ENCODE peak calls at places on chromosomes 2 and 18, in nine cellular contexts. T, J, N, V, C, M, A, Y and G are unnamed samples.

GRCh38 chr18:26460449-26461091 is 87.8 kb downstream of the KCTD1 start:
- DNase-seq in T (peak), J (no peak), N (no peak), V (no peak), C (no peak), M (no peak), A (no peak), Y (peak), G (peak)

GRCh38 chr2:169490834-169491233 is 11.5 kb downstream of the BBS5 start:
- DNase-seq in T (no peak), J (no peak), N (no peak), V (no peak), C (no peak), M (no peak), A (no peak), Y (no peak), G (no peak)

GRCh38 chr18:32730620-32731021 is 42.2 kb downstream of the KLHL14 start:
- DNase-seq in T (peak), J (no peak), N (no peak), V (no peak), C (no peak), M (no peak), A (peak), Y (no peak), G (peak)

GRCh38 chr2:9417725-9418124 is 5.6 kb downstream of the ITGB1BP1 start:
- DNase-seq in T (no peak), J (no peak), N (no peak), V (no peak), C (no peak), M (no peak), A (no peak), Y (no peak), G (no peak)

GRCh38 chr18:13279181-13280065 is 60.9 kb downstream of the LDLRAD4 start:
- DNase-seq in T (no peak), J (no peak), N (no peak), V (no peak), C (no peak), M (peak), A (peak), Y (no peak), G (no peak)

GRCh38 chr2:171163261-171163660 is 2.6 kb upstream of the TLK1 start:
- DNase-seq in T (peak), J (no peak), N (no peak), V (no peak), C (no peak), M (no peak), A (no peak), Y (no peak), G (no peak)

GRCh38 chr2:64063454-64063853 is 44.2 kb upstream of the VPS54 start:
- DNase-seq in T (no peak), J (no peak), N (no peak), V (no peak), C (no peak), M (no peak), A (no peak), Y (no peak), G (no peak)

GRCh38 chr2:30127016-30127893 is 19.6 kb upstream of the YPEL5 start:
- DNase-seq in T (no peak), J (no peak), N (no peak), V (no peak), C (no peak), M (no peak), A (no peak), Y (peak), G (no peak)

GRCh38 chr2:3094999-3095958 is 282.3 kb downstream of the EIPR1 start:
- DNase-seq in T (no peak), J (no peak), N (no peak), V (no peak), C (peak), M (peak), A (no peak), Y (no peak), G (no peak)

GRCh38 chr2:159153063-159153462 is 133.4 kb downstream of the WDSUB1 start:
- DNase-seq in T (no peak), J (no peak), N (no peak), V (no peak), C (no peak), M (no peak), A (no peak), Y (no peak), G (no peak)

GRCh38 chr2:193963472-193964119 is 1693.4 kb upstream of the SLC39A10 start:
- DNase-seq in T (no peak), J (peak), N (no peak), V (no peak), C (no peak), M (no peak), A (no peak), Y (no peak), G (no peak)

GRCh38 chr2:112153179-112153490 is 14.9 kb downstream of the FBLN7 start:
- DNase-seq in T (no peak), J (no peak), N (no peak), V (no peak), C (no peak), M (peak), A (no peak), Y (no peak), G (no peak)

GRCh38 chr2:119282966-119283511 is 59.4 kb downstream of the STEAP3 start:
- DNase-seq in T (no peak), J (no peak), N (no peak), V (no peak), C (no peak), M (peak), A (no peak), Y (no peak), G (peak)

GRCh38 chr2:215611609-215612386 is 175.9 kb upstream of the FN1 start:
- DNase-seq in T (no peak), J (no peak), N (no peak), V (no peak), C (no peak), M (no peak), A (no peak), Y (no peak), G (no peak)

GRCh38 chr2:53234548-53234903 is 533.1 kb upstream of the CHAC2 start:
- DNase-seq in T (no peak), J (no peak), N (peak), V (no peak), C (no peak), M (no peak), A (no peak), Y (peak), G (no peak)

GRCh38 chr18:3885209-3885792 is 435.3 kb downstream of the TGIF1 start:
- DNase-seq in T (no peak), J (peak), N (no peak), V (peak), C (no peak), M (no peak), A (no peak), Y (no peak), G (no peak)

GRCh38 chr2:156540706-156541105 is 104.5 kb downstream of the GPD2 start:
- DNase-seq in T (no peak), J (no peak), N (no peak), V (no peak), C (no peak), M (no peak), A (no peak), Y (peak), G (no peak)

GRCh38 chr2:24245986-24246779 is 71.3 kb downstream of the FAM228A start:
- DNase-seq in T (no peak), J (no peak), N (no peak), V (no peak), C (no peak), M (no peak), A (no peak), Y (peak), G (no peak)

GRCh38 chr2:113228351-113228750 is 50.4 kb downstream of the PAX8 start:
- DNase-seq in T (no peak), J (no peak), N (no peak), V (no peak), C (no peak), M (no peak), A (no peak), Y (no peak), G (no peak)

GRCh38 chr2:207227062-207227748 is 61.5 kb upstream of the KLF7 start:
- DNase-seq in T (no peak), J (no peak), N (no peak), V (no peak), C (no peak), M (no peak), A (no peak), Y (peak), G (no peak)

GRCh38 chr2:54446122-54446521 is 10.0 kb upstream of the SPTBN1 start:
- DNase-seq in T (no peak), J (no peak), N (no peak), V (no peak), C (no peak), M (no peak), A (no peak), Y (no peak), G (no peak)

GRCh38 chr2:216545359-216545758 is 46.7 kb downstream of the RPL37A start:
- DNase-seq in T (no peak), J (no peak), N (no peak), V (no peak), C (no peak), M (peak), A (no peak), Y (peak), G (no peak)

GRCh38 chr18:79552696-79553095 is 126.9 kb upstream of the CTDP1 start:
- DNase-seq in T (no peak), J (no peak), N (no peak), V (no peak), C (no peak), M (peak), A (no peak), Y (no peak), G (no peak)

GRCh38 chr2:169464508-169465386 is 14.5 kb upstream of the BBS5 start:
- DNase-seq in T (no peak), J (no peak), N (no peak), V (no peak), C (no peak), M (no peak), A (no peak), Y (no peak), G (no peak)

GRCh38 chr2:156455366-156455975 is 19.3 kb downstream of the GPD2 start:
- DNase-seq in T (no peak), J (peak), N (no peak), V (peak), C (no peak), M (no peak), A (no peak), Y (peak), G (no peak)

GRCh38 chr18:58113337-58113736 is 69.3 kb downstream of the NEDD4L start:
- DNase-seq in T (no peak), J (no peak), N (no peak), V (no peak), C (no peak), M (no peak), A (no peak), Y (no peak), G (peak)

GRCh38 chr2:197786010-197786877 is 1.1 kb upstream of the BOLL start:
- DNase-seq in T (no peak), J (no peak), N (no peak), V (peak), C (peak), M (no peak), A (peak), Y (no peak), G (peak)
- TF ChIP-seq CTCF in T (peak), J (peak), N (peak), V (peak), C (peak), M (no peak), A (peak), Y (peak), G (peak)

GRCh38 chr18:70781860-70782453 is 493.1 kb downstream of the SOCS6 start:
- DNase-seq in T (peak), J (peak), N (peak), V (peak), C (no peak), M (no peak), A (peak), Y (peak), G (peak)
- TF ChIP-seq CTCF in T (peak), J (peak), N (peak), V (peak), C (peak), M (no peak), A (peak), Y (peak), G (peak)

GRCh38 chr2:101832114-101832513 is 134.6 kb downstream of the MAP4K4 start:
- DNase-seq in T (no peak), J (no peak), N (no peak), V (no peak), C (no peak), M (no peak), A (no peak), Y (no peak), G (no peak)
- TF ChIP-seq CTCF in T (no peak), J (peak), N (peak), V (peak), C (no peak), M (no peak), A (peak), Y (peak), G (no peak)

GRCh38 chr2:715847-716573 is 38.8 kb upstream of the TMEM18 start:
- DNase-seq in T (no peak), J (peak), N (no peak), V (no peak), C (no peak), M (no peak), A (no peak), Y (peak), G (no peak)
- TF ChIP-seq CTCF in T (peak), J (peak), N (peak), V (peak), C (peak), M (no peak), A (no peak), Y (peak), G (peak)

GRCh38 chr2:241804326-241805276 is 4.4 kb upstream of the NEU4 start:
- DNase-seq in T (no peak), J (no peak), N (no peak), V (no peak), C (peak), M (peak), A (no peak), Y (no peak), G (peak)
- TF ChIP-seq CTCF in T (peak), J (no peak), N (peak), V (no peak), C (no peak), M (no peak), A (no peak), Y (no peak), G (peak)

DNA sequence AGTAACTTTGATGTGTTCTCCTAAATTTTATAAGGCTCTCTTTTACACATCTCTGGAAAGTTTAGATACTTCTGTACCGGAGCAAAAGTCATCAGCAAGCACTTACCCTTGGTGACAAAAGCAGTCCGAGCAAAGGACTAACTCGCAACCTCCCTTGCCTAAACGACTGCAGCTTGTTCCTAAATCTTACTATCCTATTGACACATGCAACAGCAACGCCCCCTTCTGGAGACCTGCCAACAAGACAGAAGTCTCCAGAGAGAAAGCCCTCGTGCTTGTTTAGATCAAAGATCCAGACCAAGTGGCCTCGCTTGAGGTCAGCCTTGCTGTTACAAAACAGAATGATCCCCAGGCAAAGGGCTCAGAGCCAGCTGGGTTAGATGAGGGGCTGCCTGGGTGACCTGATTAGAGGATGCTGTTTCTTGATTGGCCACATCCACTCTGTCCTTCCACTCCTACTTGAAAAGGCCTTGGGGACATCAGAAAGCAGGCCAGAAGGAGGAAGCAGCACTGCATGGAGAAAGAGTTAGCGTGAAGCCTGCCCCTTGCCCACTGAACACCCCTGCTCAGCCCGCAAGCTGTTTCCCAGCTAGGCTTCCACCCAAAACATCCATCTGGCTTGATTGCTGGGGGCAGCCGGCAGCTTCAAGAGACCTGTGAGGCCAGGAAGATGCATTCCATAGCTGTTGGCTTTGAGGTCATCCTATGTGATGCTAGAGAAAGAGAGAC is 94.3 kb downstream of the HNRNPLL start:
- DNase-seq in T (peak), J (peak), N (no peak), V (peak), C (peak), M (peak), A (peak), Y (peak), G (peak)
- TF ChIP-seq CTCF in T (peak), J (peak), N (peak), V (peak), C (peak), M (no peak), A (peak), Y (peak), G (peak)

GRCh38 chr2:49770919-49771318 is 616.6 kb upstream of the FSHR start:
- DNase-seq in T (no peak), J (no peak), N (no peak), V (no peak), C (no peak), M (no peak), A (no peak), Y (no peak), G (peak)
- TF ChIP-seq CTCF in T (peak), J (peak), N (no peak), V (peak), C (no peak), M (no peak), A (no peak), Y (no peak), G (peak)